ENCODE peak calls at places on chromosomes 7 and 10, in ten cellular contexts. M is left ventricle myocardium inferior, G is RWPE1, U is HFFc6, Q is neural crest cell, I is lung, J is left lung, R is endodermal cell, C is GM20000, A is WERI-Rb-1. W is an unnamed sample.

GRCh38 chr7:111529507-111530355 is 32.6 kb downstream of the IMMP2L start:
- DNase-seq in A (no peak), J (no peak), C (no peak), U (peak), I (no peak), G (no peak), Q (no peak), R (no peak), M (no peak), W (no peak)

GRCh38 chr10:44902838-44903545 is 8.1 kb upstream of the TMEM72 start:
- DNase-seq in R (no peak), J (no peak), I (no peak), G (no peak), M (no peak), Q (peak), A (peak), C (no peak), U (no peak), W (no peak)

GRCh38 chr7:28054531-28055160 is 125.9 kb downstream of the JAZF1 start:
- DNase-seq in R (no peak), I (no peak), A (no peak), C (no peak), Q (no peak), M (no peak), J (no peak), U (no peak), G (no peak), W (no peak)

GRCh38 chr7:11203688-11204087 is 230.0 kb downstream of the PHF14 start:
- DNase-seq in J (no peak), C (no peak), A (peak), U (no peak), G (no peak), R (no peak), M (peak), Q (no peak), I (no peak), W (no peak)

GRCh38 chr7:36707465-36707864 is 16.8 kb downstream of the AOAH start:
- DNase-seq in A (no peak), G (no peak), Q (no peak), J (no peak), R (no peak), C (no peak), U (no peak), M (no peak), I (no peak), W (no peak)

GRCh38 chr10:6120691-6121090 is 31.9 kb downstream of the RBM17 start:
- DNase-seq in U (no peak), J (no peak), I (no peak), Q (no peak), M (no peak), A (no peak), R (no peak), C (no peak), G (no peak), W (no peak)

GRCh38 chr7:91082854-91083495 is 181.3 kb upstream of the FZD1 start:
- DNase-seq in M (no peak), C (peak), R (no peak), G (peak), U (peak), Q (no peak), I (no peak), J (no peak), A (no peak), W (no peak)

GRCh38 chr7:93147358-93147757 is 827 bp downstream of the SAMD9L start:
- DNase-seq in I (peak), G (peak), U (no peak), M (peak), Q (no peak), R (peak), J (peak), C (peak), A (no peak), W (no peak)

GRCh38 chr7:11341285-11341944 is 367.7 kb downstream of the PHF14 start:
- DNase-seq in I (no peak), A (peak), M (no peak), R (no peak), G (no peak), C (no peak), J (no peak), U (peak), Q (no peak), W (no peak)

GRCh38 chr10:112981553-112981952 is 31.5 kb downstream of the TCF7L2 start:
- DNase-seq in R (no peak), G (no peak), U (peak), J (no peak), A (no peak), C (peak), Q (no peak), I (no peak), M (no peak), W (no peak)

GRCh38 chr7:75866129-75866496 is 12.7 kb upstream of the RHBDD2 start:
- DNase-seq in Q (no peak), R (no peak), I (no peak), U (no peak), J (no peak), A (no peak), G (no peak), C (no peak), M (no peak), W (no peak)

GRCh38 chr10:56319386-56319785 is 41.7 kb downstream of the ZWINT start:
- DNase-seq in Q (no peak), J (no peak), G (peak), R (no peak), M (no peak), A (no peak), C (peak), I (no peak), U (no peak), W (no peak)

GRCh38 chr7:30445770-30446169 is 32.8 kb downstream of the NOD1 start:
- DNase-seq in A (peak), G (no peak), R (no peak), U (no peak), C (peak), I (peak), J (peak), M (peak), Q (no peak), W (no peak)
- TF ChIP-seq CTCF in A (no peak), G (no peak), R (peak), U (no peak), C (no peak), I (no peak), J (peak), M (peak), Q (no peak), W (no peak)

DNA sequence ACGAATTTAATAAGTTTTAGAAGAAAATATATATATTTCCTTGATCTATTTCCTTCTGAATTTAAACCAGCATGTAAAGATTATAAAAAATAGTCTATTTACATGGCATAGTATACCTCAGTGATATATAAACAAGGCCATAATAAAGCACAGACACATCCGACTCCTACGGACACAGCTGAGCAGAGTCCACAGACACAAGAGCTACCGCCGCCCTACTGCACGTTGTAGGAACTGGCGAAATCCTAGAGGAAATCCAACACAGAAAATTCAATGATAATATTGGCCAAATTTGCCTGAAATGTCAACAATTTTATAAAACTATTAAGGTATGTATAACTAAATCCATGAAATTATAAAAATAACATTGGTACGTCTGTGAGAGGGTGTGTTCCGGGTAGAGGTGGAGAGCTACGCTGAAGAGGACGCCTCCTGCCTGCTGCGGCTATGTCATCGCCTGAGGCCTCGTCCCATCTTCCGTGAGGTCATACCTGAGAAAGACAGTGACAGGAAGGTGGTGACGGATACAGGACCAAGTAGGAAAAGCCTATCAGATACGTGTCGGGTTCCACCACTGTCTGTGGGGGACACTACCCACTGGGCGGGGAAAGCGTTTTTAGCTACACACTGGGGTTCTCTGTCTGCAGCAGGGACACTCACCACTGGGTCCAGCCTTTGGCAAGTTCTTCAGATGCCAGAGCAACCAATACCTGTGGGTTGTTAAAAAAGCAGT is 29.3 kb upstream of the NCAPG2 start:
- DNase-seq in U (no peak), A (no peak), R (no peak), I (peak), J (no peak), C (no peak), M (no peak), G (no peak), Q (no peak), W (no peak)
- TF ChIP-seq CTCF in U (peak), A (no peak), R (peak), I (no peak), J (no peak), C (no peak), M (no peak), G (no peak), Q (peak), W (no peak)

GRCh38 chr7:33108931-33109757 is at the start of gene RP9:
- DNase-seq in C (peak), M (peak), R (peak), U (peak), I (peak), Q (peak), A (peak), J (peak), G (peak), W (peak)

GRCh38 chr7:33107136-33108066 is 1.8 kb downstream of the RP9 start:
- DNase-seq in J (no peak), R (peak), I (no peak), G (peak), M (no peak), Q (peak), C (peak), U (peak), A (peak), W (no peak)

GRCh38 chr7:33111614-33112013 is 2.4 kb upstream of the RP9 start:
- DNase-seq in I (no peak), J (no peak), M (no peak), R (no peak), G (no peak), U (no peak), A (no peak), C (no peak), Q (no peak), W (no peak)

GRCh38 chr7:33109758-33110238 is 594 bp upstream of the RP9 start:
- DNase-seq in M (no peak), Q (no peak), G (no peak), A (no peak), R (no peak), C (no peak), J (no peak), U (peak), I (no peak), W (no peak)

DNA sequence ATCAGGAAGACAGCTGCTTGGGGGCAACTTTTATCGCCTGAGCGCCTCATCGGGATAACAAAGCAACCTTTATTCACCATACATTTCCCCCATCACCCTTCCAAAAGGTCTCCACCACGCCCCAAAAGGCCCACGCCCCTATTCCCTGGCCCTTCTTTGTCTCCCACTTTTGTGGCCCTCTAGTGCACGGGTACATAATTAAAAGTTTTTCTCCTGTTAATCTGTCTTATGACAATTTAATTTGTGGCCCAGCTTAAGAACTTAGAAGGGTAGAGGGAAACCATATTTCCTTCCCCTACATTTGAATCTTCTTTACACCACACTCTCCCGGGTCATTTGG is 643 bp downstream of the RP9 start:
- DNase-seq in Q (no peak), I (no peak), A (peak), C (peak), G (no peak), U (peak), R (no peak), J (no peak), M (no peak), W (no peak)
- TF ChIP-seq CTCF in Q (peak), I (no peak), A (no peak), C (no peak), G (no peak), U (peak), R (peak), J (no peak), M (no peak), W (peak)

GRCh38 chr7:128921866-128922440 is 11.4 kb upstream of the KCP start:
- DNase-seq in I (no peak), G (no peak), Q (no peak), R (peak), C (no peak), A (no peak), U (no peak), M (no peak), J (no peak), W (no peak)

GRCh38 chr7:128918266-128918665 is 7.8 kb upstream of the KCP start:
- DNase-seq in U (no peak), I (no peak), Q (no peak), G (no peak), R (no peak), J (no peak), C (no peak), M (no peak), A (no peak), W (no peak)

GRCh38 chr7:128920913-128921582 is 10.5 kb upstream of the KCP start:
- DNase-seq in A (no peak), C (no peak), I (no peak), M (no peak), Q (no peak), J (no peak), R (peak), U (no peak), G (no peak), W (no peak)

GRCh38 chr7:128919241-128919640 is 8.7 kb upstream of the KCP start:
- DNase-seq in G (no peak), M (no peak), A (no peak), R (no peak), U (no peak), Q (no peak), I (no peak), C (no peak), J (no peak), W (no peak)

DNA sequence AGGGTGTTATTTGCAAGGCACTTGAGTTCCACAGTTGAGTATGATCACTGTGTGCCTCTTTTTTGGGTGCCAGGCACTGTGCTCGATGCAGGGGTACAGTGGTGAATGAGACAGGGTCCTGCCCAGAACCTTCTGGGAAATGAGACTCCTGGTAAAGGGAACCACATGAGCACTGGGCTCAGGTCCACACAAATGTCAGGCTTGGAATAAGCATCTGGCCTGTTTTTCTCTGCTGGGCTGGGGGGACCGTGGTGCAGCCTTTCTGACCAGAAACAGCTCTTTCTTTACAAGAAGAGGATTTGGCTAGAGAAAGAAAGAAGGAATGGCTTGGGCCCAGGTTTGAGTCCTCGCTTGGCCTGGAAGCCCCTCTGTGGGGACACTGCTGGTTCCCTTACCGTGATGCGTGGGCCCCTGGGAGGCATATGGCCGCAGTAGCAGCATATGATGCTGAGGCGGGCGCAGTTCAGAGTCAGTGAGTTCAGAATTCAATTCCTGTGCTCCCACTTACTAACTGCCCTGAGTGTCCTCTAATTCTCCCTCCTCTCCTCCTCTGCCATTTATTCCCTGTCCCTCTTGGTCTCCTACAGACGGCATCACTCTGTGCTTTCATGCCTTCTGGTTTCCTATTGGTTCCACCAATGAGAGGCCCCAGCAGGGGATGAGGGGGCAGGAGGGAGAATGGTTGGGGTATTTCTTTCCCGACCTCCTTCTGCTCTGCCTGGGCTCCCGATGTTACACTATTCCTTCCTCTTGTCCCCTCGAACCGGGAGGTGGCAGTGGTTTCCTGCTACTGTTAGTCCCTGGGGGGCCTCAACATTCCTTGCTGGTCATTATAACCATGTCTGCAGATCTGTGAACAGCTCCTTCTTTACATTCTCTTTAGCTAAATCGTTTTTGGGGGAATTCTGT is 9.6 kb upstream of the KCP start:
- DNase-seq in J (no peak), Q (no peak), I (no peak), R (peak), G (no peak), U (no peak), A (no peak), C (no peak), M (no peak), W (no peak)
- TF ChIP-seq CTCF in J (no peak), Q (no peak), I (no peak), R (peak), G (no peak), U (no peak), A (peak), C (no peak), M (no peak), W (no peak)

DNA sequence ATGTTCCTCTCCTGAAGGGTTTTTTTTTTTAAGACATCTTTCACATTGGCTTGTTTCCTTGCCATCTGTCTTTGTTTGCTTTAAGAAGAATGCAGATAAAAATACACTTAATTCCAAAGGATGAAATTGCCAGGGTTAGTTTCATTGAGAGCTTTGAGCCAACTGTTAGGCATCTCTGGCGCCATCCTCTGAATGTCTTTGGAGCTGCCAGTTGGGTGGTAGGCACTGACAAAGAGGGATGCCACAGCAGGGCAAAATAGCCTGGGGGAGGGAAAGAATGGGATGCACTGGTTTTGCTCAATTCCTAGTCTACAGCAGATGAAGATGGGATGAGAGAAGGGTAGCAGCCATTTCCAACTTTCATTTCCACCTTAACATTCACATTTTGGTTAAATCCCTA is 399.2 kb downstream of the SORCS1 start:
- DNase-seq in G (no peak), J (no peak), Q (no peak), U (no peak), M (no peak), A (no peak), I (no peak), C (no peak), R (peak), W (no peak)
- TF ChIP-seq CTCF in G (no peak), J (no peak), Q (no peak), U (no peak), M (no peak), A (peak), I (no peak), C (no peak), R (peak), W (no peak)

DNA sequence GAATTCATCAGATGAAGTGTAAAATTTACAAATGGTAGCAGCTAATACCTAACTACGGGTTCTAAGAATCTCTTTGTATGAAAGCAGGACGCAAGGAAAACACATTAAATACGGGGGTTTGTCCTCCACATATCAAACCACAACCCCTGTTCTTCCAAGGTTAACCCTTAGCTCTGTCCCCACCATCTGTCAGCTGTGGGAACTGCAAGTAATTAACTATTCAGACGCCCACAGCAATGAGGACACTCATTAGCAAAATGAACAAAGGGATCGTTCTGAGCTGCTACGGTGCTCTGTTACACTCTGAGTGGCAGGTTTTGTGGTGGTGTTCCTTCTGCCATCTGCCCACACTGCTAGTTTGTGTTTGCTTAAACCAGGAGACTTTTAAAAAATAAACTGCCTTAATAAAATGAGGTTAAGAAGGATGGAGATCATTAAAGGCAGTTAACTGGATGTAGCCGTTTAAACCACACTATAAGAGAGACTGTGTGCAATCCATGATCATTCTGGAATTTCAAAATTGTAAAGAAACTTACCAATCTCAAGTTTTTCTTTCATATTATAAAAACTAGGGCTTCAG is 51.4 kb downstream of the C10orf67 start:
- DNase-seq in Q (peak), G (peak), A (peak), I (no peak), J (no peak), C (peak), R (peak), U (peak), M (no peak), W (no peak)
- TF ChIP-seq CTCF in Q (peak), G (peak), A (peak), I (no peak), J (peak), C (peak), R (peak), U (peak), M (peak), W (peak)

GRCh38 chr7:24573554-24574338 is 494 bp downstream of the PALS2 start:
- DNase-seq in R (peak), U (peak), J (peak), C (peak), I (peak), M (peak), A (peak), G (peak), Q (peak), W (peak)
- TF ChIP-seq CTCF in R (no peak), U (no peak), J (no peak), C (no peak), I (no peak), M (no peak), A (no peak), G (no peak), Q (no peak), W (no peak)

GRCh38 chr7:121557034-121557892 is 161.2 kb upstream of the FAM3C start:
- DNase-seq in J (no peak), C (no peak), M (no peak), U (no peak), G (no peak), A (no peak), I (no peak), Q (no peak), R (no peak), W (no peak)

GRCh38 chr7:121561717-121562116 is 165.6 kb upstream of the FAM3C start:
- DNase-seq in G (no peak), U (no peak), J (no peak), R (no peak), C (no peak), Q (no peak), I (no peak), M (no peak), A (no peak), W (no peak)

GRCh38 chr7:121558288-121558687 is 162.2 kb upstream of the FAM3C start:
- DNase-seq in I (no peak), Q (peak), R (no peak), M (no peak), G (no peak), A (no peak), J (no peak), C (no peak), U (no peak), W (no peak)

GRCh38 chr7:121562274-121562673 is 166.2 kb upstream of the FAM3C start:
- DNase-seq in Q (no peak), I (no peak), A (no peak), M (no peak), C (no peak), R (no peak), U (peak), G (no peak), J (no peak), W (no peak)

DNA sequence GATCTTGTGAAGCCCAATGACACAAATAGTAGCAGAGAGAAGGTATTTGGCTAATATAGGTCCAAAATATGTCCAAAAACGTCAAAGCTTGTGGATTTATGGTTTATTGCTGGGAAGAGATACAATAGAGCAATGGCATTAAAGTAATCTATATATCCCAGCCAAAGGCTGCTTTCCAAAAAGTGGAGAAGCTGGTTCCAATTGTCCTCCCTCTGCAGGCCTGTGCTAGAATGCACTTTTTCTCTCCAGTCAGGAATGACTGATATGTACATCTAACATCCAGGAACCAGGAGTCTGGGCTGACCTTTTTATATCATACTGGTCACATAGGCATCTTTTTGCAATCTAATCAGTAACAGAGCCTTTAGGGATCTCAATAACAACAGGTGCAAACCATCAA is 167.1 kb upstream of the FAM3C start:
- DNase-seq in I (no peak), M (no peak), U (no peak), C (no peak), A (no peak), G (no peak), R (peak), Q (no peak), J (no peak), W (no peak)
- TF ChIP-seq CTCF in I (no peak), M (no peak), U (peak), C (no peak), A (peak), G (peak), R (peak), Q (peak), J (no peak), W (no peak)

W was measured in mesothelial cell of epicardium.